ENCODE peak calls at places on chromosome 4, in eight cellular contexts. P is tibial artery, Q is retinal pigment epithelial cell, T is GM12878, D is heart left ventricle, S is mammary epithelial cell, X is upper lobe of right lung, A is HCT116. N is an unnamed sample.

GRCh38 chr4:174120446-174121142 is 162.9 kb downstream of the FBXO8 start:
- DNase-seq in X (no peak), D (peak), P (peak), T (no peak), A (peak), S (peak), Q (peak), N (peak)

GRCh38 chr4:97987019-97987648 is 156.1 kb downstream of the STPG2 start:
- DNase-seq in A (peak), D (no peak), X (no peak), T (no peak), Q (peak), P (no peak), S (peak), N (no peak)

GRCh38 chr4:41844327-41844726 is 90.9 kb upstream of the TMEM33 start:
- DNase-seq in D (no peak), A (peak), X (no peak), P (no peak), S (no peak), Q (no peak), T (no peak), N (no peak)

GRCh38 chr4:92843784-92844183 is 540.0 kb downstream of the GRID2 start:
- DNase-seq in S (no peak), P (no peak), T (no peak), Q (no peak), X (no peak), D (no peak), A (no peak), N (no peak)

GRCh38 chr4:3426465-3427133 is 15.2 kb upstream of the HGFAC start:
- DNase-seq in T (no peak), A (no peak), D (no peak), P (no peak), Q (no peak), X (no peak), S (no peak), N (no peak)

GRCh38 chr4:9691221-9692065 is 90.0 kb upstream of the DRD5 start:
- DNase-seq in Q (peak), X (peak), P (peak), D (peak), T (peak), A (peak), S (peak), N (no peak)

GRCh38 chr4:2105559-2105958 is 46.4 kb downstream of the NAT8L start:
- DNase-seq in X (no peak), Q (no peak), T (no peak), S (no peak), P (no peak), A (no peak), D (no peak), N (no peak)

GRCh38 chr4:36037127-36037526 is 207.2 kb downstream of the ARAP2 start:
- DNase-seq in S (no peak), P (no peak), D (no peak), A (no peak), T (no peak), X (no peak), Q (no peak), N (no peak)

GRCh38 chr4:76747613-76748012 is 150.3 kb downstream of the SOWAHB start:
- DNase-seq in D (no peak), X (no peak), T (no peak), P (no peak), S (no peak), A (no peak), Q (no peak), N (no peak)

GRCh38 chr4:176185068-176185467 is 10.3 kb downstream of the SPATA4 start:
- DNase-seq in X (no peak), D (no peak), Q (peak), T (no peak), P (no peak), S (peak), A (no peak), N (peak)

GRCh38 chr4:11954093-11954492 is 525.4 kb upstream of the HS3ST1 start:
- DNase-seq in A (peak), D (no peak), X (no peak), P (no peak), Q (peak), T (no peak), S (peak), N (no peak)

GRCh38 chr4:143286733-143287570 is 49.7 kb upstream of the GAB1 start:
- DNase-seq in X (no peak), D (no peak), P (no peak), T (no peak), Q (no peak), S (peak), A (no peak), N (peak)

GRCh38 chr4:123506311-123506685 is 109.7 kb downstream of the SPRY1 start:
- DNase-seq in P (no peak), S (no peak), X (no peak), T (no peak), D (no peak), Q (no peak), A (no peak), N (no peak)

GRCh38 chr4:93018243-93018642 is 714.5 kb downstream of the GRID2 start:
- DNase-seq in S (no peak), X (no peak), A (no peak), D (no peak), Q (no peak), T (no peak), P (no peak), N (no peak)

DNA sequence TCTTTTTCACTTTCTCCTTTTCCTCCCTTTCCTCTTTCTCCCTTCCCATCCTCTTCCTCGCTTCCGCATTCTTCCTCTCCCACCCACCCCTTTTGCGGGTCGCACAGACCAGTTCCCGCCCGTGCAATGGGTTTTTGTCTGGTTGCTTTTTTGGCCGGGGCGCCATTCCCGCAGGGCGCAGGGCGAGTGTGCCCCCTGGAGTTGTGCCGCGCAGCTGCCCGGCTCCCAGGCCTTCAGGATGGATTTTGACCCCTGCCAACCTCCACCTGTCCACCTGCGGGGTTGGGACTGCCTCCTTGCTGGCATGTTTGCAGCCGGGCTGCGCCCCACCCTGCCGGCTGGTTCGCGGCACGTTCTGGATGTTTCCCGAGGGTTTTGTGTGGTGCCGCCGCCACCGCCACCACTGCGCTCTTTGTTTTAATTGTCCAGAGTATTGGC is 578 bp upstream of the SEL1L3 start:
- DNase-seq in T (no peak), P (no peak), X (peak), S (no peak), D (no peak), Q (no peak), A (no peak), N (no peak)
- TF ChIP-seq CTCF in T (peak), P (no peak), X (peak), S (no peak), D (no peak), Q (peak), A (peak), N (no peak)

DNA sequence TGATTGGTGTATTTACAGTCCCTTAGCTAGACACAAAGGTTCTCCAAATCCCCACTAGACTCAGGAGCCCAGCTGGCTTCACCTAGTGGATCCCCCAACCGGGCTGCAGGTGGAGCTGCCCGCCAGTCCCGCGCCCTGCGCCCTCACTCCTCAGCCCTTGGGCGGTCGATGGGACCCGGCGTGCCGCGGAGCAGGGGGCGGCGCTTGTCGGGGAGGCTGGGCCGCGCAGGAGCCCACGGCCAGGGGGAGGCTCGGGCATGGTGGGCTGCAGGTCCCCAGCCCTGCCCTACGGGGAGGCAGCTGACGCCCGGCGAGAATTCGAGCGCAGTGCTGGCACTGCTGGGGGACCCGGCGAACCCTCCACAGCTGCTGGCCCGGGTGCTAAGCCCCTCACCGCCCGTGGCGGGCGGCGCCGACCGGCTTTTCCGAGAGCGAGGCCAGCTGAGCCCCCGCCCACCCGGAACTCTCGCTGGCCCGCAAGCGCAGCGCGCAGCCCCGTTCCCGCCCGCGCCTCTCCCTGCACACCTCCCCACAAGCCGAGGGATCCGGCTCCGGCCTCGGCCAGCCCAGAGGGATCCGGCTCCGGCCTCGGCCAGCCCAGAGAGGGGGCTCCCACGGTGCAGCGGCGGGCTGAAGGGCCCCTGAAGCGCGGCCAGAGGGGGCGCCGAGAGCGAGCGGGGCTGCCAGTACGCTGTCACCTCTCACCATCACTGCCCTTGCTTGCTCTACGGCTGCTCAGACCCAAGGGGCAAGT is 39.4 kb downstream of the WFS1 start:
- DNase-seq in X (no peak), P (no peak), S (no peak), Q (no peak), T (no peak), A (no peak), D (peak), N (no peak)
- H3K4me3 ChIP-seq in X (peak), P (peak), S (no peak), Q (peak), T (no peak), A (no peak), D (peak), N (no peak)

GRCh38 chr4:7900351-7900750 is 39.3 kb downstream of the AFAP1 start:
- DNase-seq in X (no peak), D (no peak), Q (no peak), S (no peak), P (no peak), T (no peak), A (no peak), N (no peak)

GRCh38 chr4:7901274-7901845 is 38.3 kb downstream of the AFAP1 start:
- DNase-seq in P (no peak), X (no peak), D (no peak), T (no peak), A (no peak), Q (no peak), S (no peak), N (no peak)

GRCh38 chr4:7897811-7898210 is 41.9 kb downstream of the AFAP1 start:
- DNase-seq in T (no peak), Q (no peak), P (no peak), A (no peak), S (peak), X (no peak), D (no peak), N (no peak)

GRCh38 chr4:7898385-7898784 is 41.3 kb downstream of the AFAP1 start:
- DNase-seq in A (no peak), S (no peak), X (no peak), D (no peak), P (no peak), T (no peak), Q (no peak), N (no peak)

GRCh38 chr4:7899184-7899583 is 40.5 kb downstream of the AFAP1 start:
- DNase-seq in X (no peak), S (no peak), Q (no peak), P (no peak), D (no peak), T (no peak), A (no peak), N (no peak)
- TF ChIP-seq CTCF in X (no peak), S (no peak), Q (no peak), P (no peak), D (no peak), T (no peak), A (no peak), N (no peak)

GRCh38 chr4:80206111-80206510 is 8.8 kb downstream of the PRDM8 start:
- DNase-seq in Q (no peak), X (no peak), A (no peak), P (no peak), D (no peak), T (no peak), S (no peak), N (no peak)
- H3K4me3 ChIP-seq in Q (no peak), X (no peak), A (no peak), P (no peak), D (no peak), T (no peak), S (no peak), N (no peak)

GRCh38 chr4:152352645-152353116 is 183.2 kb downstream of the FBXW7 start:
- DNase-seq in A (peak), X (no peak), D (peak), Q (peak), S (peak), P (peak), T (peak), N (peak)
- TF ChIP-seq CTCF in A (no peak), X (no peak), D (no peak), Q (no peak), S (no peak), P (no peak), T (no peak), N (no peak)

GRCh38 chr4:187064033-187064432 is 340.4 kb upstream of the FAT1 start:
- DNase-seq in S (no peak), P (no peak), T (no peak), Q (no peak), A (no peak), D (no peak), X (no peak), N (no peak)

GRCh38 chr4:187063251-187063650 is 339.6 kb upstream of the FAT1 start:
- DNase-seq in A (no peak), X (no peak), Q (no peak), T (no peak), P (no peak), D (no peak), S (no peak), N (no peak)

GRCh38 chr4:187059031-187059430 is 335.4 kb upstream of the FAT1 start:
- DNase-seq in A (no peak), X (no peak), S (no peak), P (no peak), Q (no peak), D (no peak), T (no peak), N (no peak)

GRCh38 chr4:187059895-187060294 is 336.2 kb upstream of the FAT1 start:
- DNase-seq in Q (no peak), D (no peak), X (no peak), A (no peak), P (no peak), S (no peak), T (no peak), N (no peak)

DNA sequence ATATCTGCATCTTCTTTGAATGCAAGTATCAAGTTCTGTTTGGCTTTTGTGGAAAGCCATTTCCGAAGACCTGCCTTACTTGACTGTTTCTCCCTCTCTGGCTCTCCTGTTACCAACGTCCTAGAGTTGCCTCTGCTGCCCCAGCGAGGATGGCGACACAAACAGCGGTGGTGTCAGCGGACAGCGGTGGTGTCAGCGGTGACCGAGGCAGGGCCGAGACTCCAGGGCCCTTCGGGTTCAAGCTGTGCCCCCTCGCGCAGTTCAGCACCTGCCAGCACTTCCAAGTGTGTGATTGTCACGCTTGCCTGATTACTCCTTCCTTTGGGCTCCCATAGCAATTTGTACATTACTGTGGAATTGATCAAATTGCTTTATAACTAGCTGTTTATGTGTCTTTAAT is 336.9 kb upstream of the FAT1 start:
- DNase-seq in Q (no peak), T (no peak), P (no peak), D (no peak), S (no peak), X (no peak), A (no peak), N (no peak)
- H3K4me3 ChIP-seq in Q (no peak), T (no peak), P (no peak), D (no peak), S (no peak), X (no peak), A (no peak), N (no peak)

DNA sequence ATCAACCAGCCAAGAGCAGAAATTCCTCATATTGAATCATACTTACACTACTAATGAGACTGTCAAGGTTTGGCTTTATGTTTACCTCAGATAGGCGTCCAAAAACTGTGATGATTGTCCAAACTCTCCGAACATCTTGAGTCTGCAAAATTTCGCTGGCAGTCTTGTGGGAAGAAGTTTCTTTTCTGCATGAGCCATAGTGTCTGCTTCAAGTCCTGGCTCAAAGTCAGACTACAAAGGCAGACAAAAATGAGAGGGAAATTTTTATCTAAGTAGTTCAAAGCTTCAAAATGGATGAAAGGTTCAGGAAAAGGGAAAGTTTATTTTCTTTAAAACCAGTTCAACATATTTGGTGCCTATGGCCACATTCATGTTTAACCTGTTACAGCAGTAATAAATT is 40.7 kb downstream of the PALLD start:
- DNase-seq in X (no peak), D (no peak), T (no peak), A (no peak), S (no peak), P (no peak), Q (no peak), N (no peak)
- TF ChIP-seq CTCF in X (no peak), D (no peak), T (no peak), A (no peak), S (no peak), P (no peak), Q (no peak), N (no peak)

N was measured in AG09309.